ENCODE peak calls at places on chromosomes 16 and 17, in five cellular contexts. One of them, this sample, is unnamed.

GRCh38 chr17:57086069-57086930 is 1.3 kb downstream of the AKAP1 start:
- DNase-seq in neuronal stem cell: peak
- DNase-seq in H1: peak
- DNase-seq in IMR-90: peak
- DNase-seq in trophoblast cell: peak
- DNase-seq in this sample: peak

GRCh38 chr17:40075216-40076100 is 12.7 kb downstream of the THRA start:
- DNase-seq in H1: peak
- DNase-seq in neuronal stem cell: peak
- DNase-seq in IMR-90: peak
- DNase-seq in trophoblast cell: peak
- DNase-seq in this sample: peak

GRCh38 chr17:83024205-83024971 is 55.0 kb upstream of the METRNL start:
- DNase-seq in trophoblast cell: no peak
- DNase-seq in H1: no peak
- DNase-seq in IMR-90: no peak
- DNase-seq in neuronal stem cell: no peak
- DNase-seq in this sample: no peak

GRCh38 chr16:48536600-48537200 is 73.3 kb downstream of the N4BP1 start:
- DNase-seq in neuronal stem cell: no peak
- DNase-seq in H1: no peak
- DNase-seq in trophoblast cell: peak
- DNase-seq in IMR-90: no peak
- DNase-seq in this sample: no peak

GRCh38 chr17:56595831-56596740 is 2.6 kb downstream of the NOG start:
- DNase-seq in trophoblast cell: peak
- DNase-seq in neuronal stem cell: peak
- DNase-seq in H1: peak
- DNase-seq in IMR-90: peak
- DNase-seq in this sample: peak

GRCh38 chr16:82638095-82638798 is 11.5 kb downstream of the CDH13 start:
- DNase-seq in neuronal stem cell: no peak
- DNase-seq in trophoblast cell: no peak
- DNase-seq in IMR-90: peak
- DNase-seq in H1: no peak
- DNase-seq in this sample: peak

GRCh38 chr17:77233635-77234334 is 93.0 kb downstream of the SEC14L1 start:
- DNase-seq in IMR-90: peak
- DNase-seq in neuronal stem cell: no peak
- DNase-seq in H1: no peak
- DNase-seq in trophoblast cell: peak
- DNase-seq in this sample: peak

GRCh38 chr17:47663997-47664941 is 14.6 kb downstream of the KPNB1 start:
- DNase-seq in trophoblast cell: peak
- DNase-seq in IMR-90: peak
- DNase-seq in neuronal stem cell: peak
- DNase-seq in H1: peak
- DNase-seq in this sample: peak

GRCh38 chr16:24819462-24820040 is 26.2 kb upstream of the SLC5A11 start:
- DNase-seq in IMR-90: peak
- DNase-seq in trophoblast cell: no peak
- DNase-seq in neuronal stem cell: no peak
- DNase-seq in H1: no peak
- DNase-seq in this sample: no peak

GRCh38 chr17:80123791-80124190 is 22.4 kb downstream of the GAA start:
- DNase-seq in H1: no peak
- DNase-seq in IMR-90: peak
- DNase-seq in trophoblast cell: peak
- DNase-seq in neuronal stem cell: no peak
- DNase-seq in this sample: no peak

GRCh38 chr17:75396025-75396424 is 9.5 kb downstream of the GRB2 start:
- DNase-seq in H1: no peak
- DNase-seq in IMR-90: no peak
- DNase-seq in trophoblast cell: no peak
- DNase-seq in neuronal stem cell: no peak
- DNase-seq in this sample: no peak

GRCh38 chr17:14289162-14289561 is 11.7 kb upstream of the HS3ST3B1 start:
- DNase-seq in H1: no peak
- DNase-seq in trophoblast cell: no peak
- DNase-seq in neuronal stem cell: no peak
- DNase-seq in IMR-90: no peak
- DNase-seq in this sample: no peak

GRCh38 chr17:383771-384621 is 31.4 kb upstream of the RPH3AL start:
- DNase-seq in trophoblast cell: no peak
- DNase-seq in IMR-90: no peak
- DNase-seq in H1: no peak
- DNase-seq in neuronal stem cell: no peak
- DNase-seq in this sample: no peak

GRCh38 chr16:77457046-77457445 is 22.2 kb upstream of the ADAMTS18 start:
- DNase-seq in neuronal stem cell: no peak
- DNase-seq in trophoblast cell: no peak
- DNase-seq in IMR-90: no peak
- DNase-seq in H1: no peak
- DNase-seq in this sample: no peak

GRCh38 chr17:37079735-37080134 is 131.0 kb downstream of the AATF start:
- DNase-seq in trophoblast cell: peak
- DNase-seq in IMR-90: peak
- DNase-seq in H1: no peak
- DNase-seq in neuronal stem cell: no peak
- DNase-seq in this sample: peak

GRCh38 chr17:4136373-4136772 is 6.5 kb downstream of the ZZEF1 start:
- DNase-seq in trophoblast cell: no peak
- DNase-seq in H1: no peak
- DNase-seq in IMR-90: peak
- DNase-seq in neuronal stem cell: no peak
- DNase-seq in this sample: no peak

GRCh38 chr17:75152523-75152922 is 1.8 kb downstream of the JPT1 start:
- DNase-seq in trophoblast cell: no peak
- DNase-seq in H1: no peak
- DNase-seq in neuronal stem cell: no peak
- DNase-seq in IMR-90: peak
- DNase-seq in this sample: no peak

GRCh38 chr17:14488958-14489550 is 188.2 kb downstream of the HS3ST3B1 start:
- DNase-seq in IMR-90: no peak
- DNase-seq in H1: no peak
- DNase-seq in neuronal stem cell: no peak
- DNase-seq in trophoblast cell: no peak
- DNase-seq in this sample: peak

DNA sequence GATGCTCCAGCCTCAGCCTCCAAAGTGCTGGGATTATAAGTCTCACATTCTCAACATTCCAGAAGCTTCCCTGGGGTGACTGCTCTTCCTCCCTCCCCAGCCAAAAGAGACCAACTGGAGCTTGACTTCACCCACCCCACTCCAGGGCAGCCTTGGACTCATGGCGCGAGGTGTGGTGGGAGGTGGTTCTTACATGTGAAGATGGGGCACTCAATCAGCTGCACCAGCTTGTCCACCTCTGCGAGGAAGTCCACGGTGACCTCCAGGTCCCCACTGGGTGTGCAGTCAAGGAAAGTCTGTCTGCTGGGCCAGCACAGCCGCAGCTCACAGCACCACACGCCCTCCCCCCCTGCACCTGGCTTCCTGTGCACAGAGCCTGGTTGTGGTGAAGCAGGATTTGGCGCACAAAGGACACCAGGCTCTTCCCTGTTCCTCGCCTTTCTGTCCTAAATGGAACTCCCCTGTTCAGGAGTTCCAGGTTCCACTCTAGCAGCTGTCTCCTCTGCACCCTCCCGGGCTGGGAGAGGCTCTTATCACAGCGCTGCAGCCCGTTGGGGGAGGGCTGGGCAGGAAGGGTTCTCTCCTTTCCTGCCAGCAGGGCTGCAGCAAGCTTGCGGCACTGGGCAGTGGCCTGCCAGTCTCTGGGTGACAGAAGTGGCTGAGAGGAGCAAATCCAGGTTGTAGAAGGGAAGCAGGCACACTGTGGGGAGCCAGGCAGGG is 9.7 kb upstream of the MTSS2 start:
- DNase-seq in trophoblast cell: peak
- DNase-seq in IMR-90: no peak
- DNase-seq in neuronal stem cell: no peak
- DNase-seq in H1: no peak
- DNase-seq in this sample: peak
- H3K23ac ChIP-seq in trophoblast cell: no peak
- H3K23ac ChIP-seq in IMR-90: peak
- H3K23ac ChIP-seq in neuronal stem cell: peak
- H3K23ac ChIP-seq in H1: no peak
- H3K23ac ChIP-seq in this sample: no peak

DNA sequence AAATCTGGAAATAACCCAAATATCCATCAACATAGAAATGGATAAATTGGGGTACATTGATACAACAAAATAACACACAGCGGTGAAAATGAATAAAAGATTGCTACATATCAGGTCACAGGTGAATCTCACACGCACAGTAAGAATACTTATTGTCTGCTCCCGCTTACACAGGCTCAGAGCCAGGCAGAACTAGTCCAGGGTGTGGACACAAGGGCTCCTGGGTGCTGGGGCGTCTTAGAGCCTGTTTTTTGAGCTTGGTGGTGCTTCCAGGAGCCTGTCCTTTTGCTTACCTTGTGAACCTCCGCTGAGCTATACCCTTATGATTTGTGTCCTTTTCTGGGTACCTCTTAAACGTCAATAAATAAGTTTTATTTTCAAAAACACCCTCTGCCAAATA is 19.8 kb upstream of the C16orf74 start:
- DNase-seq in H1: no peak
- DNase-seq in trophoblast cell: no peak
- DNase-seq in neuronal stem cell: no peak
- DNase-seq in IMR-90: no peak
- DNase-seq in this sample: no peak
- H3K4me3 ChIP-seq in H1: no peak
- H3K4me3 ChIP-seq in trophoblast cell: no peak
- H3K4me3 ChIP-seq in neuronal stem cell: no peak
- H3K4me3 ChIP-seq in IMR-90: no peak
- H3K4me3 ChIP-seq in this sample: no peak

GRCh38 chr16:11036040-11036439 is 91.7 kb downstream of the CLEC16A start:
- DNase-seq in trophoblast cell: no peak
- DNase-seq in H1: no peak
- DNase-seq in IMR-90: no peak
- DNase-seq in neuronal stem cell: no peak
- DNase-seq in this sample: no peak

GRCh38 chr16:11034481-11034931 is 90.1 kb downstream of the CLEC16A start:
- DNase-seq in trophoblast cell: no peak
- DNase-seq in IMR-90: peak
- DNase-seq in neuronal stem cell: no peak
- DNase-seq in H1: no peak
- DNase-seq in this sample: peak

GRCh38 chr16:11034005-11034404 is 89.6 kb downstream of the CLEC16A start:
- DNase-seq in neuronal stem cell: no peak
- DNase-seq in H1: no peak
- DNase-seq in IMR-90: peak
- DNase-seq in trophoblast cell: no peak
- DNase-seq in this sample: peak

GRCh38 chr16:11036868-11037410 is 92.6 kb downstream of the CLEC16A start:
- DNase-seq in IMR-90: no peak
- DNase-seq in trophoblast cell: no peak
- DNase-seq in H1: no peak
- DNase-seq in neuronal stem cell: no peak
- DNase-seq in this sample: no peak

DNA sequence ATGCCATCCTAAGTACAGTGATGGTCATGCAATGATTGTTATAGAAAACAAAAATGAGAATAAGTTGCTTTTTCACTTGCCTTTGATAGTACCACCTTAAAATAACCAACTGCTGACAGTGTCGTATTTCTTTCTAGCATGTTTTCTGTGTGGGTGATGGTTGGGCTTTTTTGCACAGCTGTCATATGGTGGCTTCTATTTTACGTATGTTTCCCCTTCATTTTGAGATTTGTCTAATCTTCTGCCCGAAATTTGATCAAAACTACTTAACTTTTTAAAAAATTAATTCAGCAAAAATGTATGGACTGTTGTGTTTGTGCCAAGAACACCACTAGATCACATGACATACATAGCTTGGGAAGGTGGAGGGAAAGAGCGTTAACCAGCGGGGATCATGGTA is 90.7 kb downstream of the CLEC16A start:
- DNase-seq in trophoblast cell: no peak
- DNase-seq in neuronal stem cell: no peak
- DNase-seq in IMR-90: no peak
- DNase-seq in H1: no peak
- DNase-seq in this sample: no peak
- H4K91ac ChIP-seq in trophoblast cell: no peak
- H4K91ac ChIP-seq in neuronal stem cell: no peak
- H4K91ac ChIP-seq in IMR-90: peak
- H4K91ac ChIP-seq in H1: no peak
- H4K91ac ChIP-seq in this sample: no peak

GRCh38 chr17:44503080-44503842 is at the start of gene GPATCH8:
- DNase-seq in IMR-90: peak
- DNase-seq in H1: peak
- DNase-seq in trophoblast cell: peak
- DNase-seq in neuronal stem cell: peak
- DNase-seq in this sample: peak
- H3K23ac ChIP-seq in IMR-90: peak
- H3K23ac ChIP-seq in H1: no peak
- H3K23ac ChIP-seq in trophoblast cell: no peak
- H3K23ac ChIP-seq in neuronal stem cell: peak
- H3K23ac ChIP-seq in this sample: no peak

DNA sequence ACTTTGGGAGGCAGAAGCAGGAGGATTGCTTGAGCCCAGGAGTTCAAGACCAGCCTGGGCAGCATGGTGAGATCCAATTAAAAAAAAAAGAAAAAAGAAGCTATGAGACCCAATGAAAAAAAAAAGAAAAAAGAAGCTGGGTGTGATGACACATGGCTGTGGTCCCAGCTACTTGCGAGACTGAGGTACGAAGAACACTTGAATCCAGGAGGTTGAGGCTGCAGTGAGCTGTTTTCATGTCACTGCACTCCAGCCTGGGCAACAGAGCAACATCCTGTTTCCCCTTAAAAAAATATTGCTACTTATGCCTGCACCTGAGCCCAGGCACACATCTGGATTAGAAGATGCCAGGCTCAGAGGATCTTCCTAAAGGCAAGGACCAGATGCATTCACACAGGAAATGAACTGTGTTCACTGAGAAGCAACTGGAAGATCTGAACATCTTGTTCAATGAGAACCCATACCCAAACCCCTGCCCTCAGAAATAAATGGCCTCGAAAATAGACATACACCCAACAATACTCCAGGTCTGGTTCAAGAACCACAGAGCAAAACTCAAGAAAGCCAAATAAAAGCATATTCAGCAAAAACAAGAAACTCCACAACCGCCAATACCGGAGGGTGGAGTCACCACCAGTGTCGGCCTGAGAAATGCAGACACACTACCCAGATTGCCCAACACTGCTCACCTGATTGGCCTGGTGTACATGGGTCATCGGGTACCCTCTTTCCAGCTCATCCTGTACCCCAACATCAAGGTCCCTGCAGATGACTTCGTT is 4.4 kb downstream of the RNF135 start:
- DNase-seq in H1: no peak
- DNase-seq in neuronal stem cell: no peak
- DNase-seq in trophoblast cell: no peak
- DNase-seq in IMR-90: no peak
- DNase-seq in this sample: no peak
- H3K4me3 ChIP-seq in H1: no peak
- H3K4me3 ChIP-seq in neuronal stem cell: no peak
- H3K4me3 ChIP-seq in trophoblast cell: no peak
- H3K4me3 ChIP-seq in IMR-90: no peak
- H3K4me3 ChIP-seq in this sample: no peak

This sample was measured in mesenchymal stem cell.